ENCODE peak calls at places on chromosome 16, in ten cellular contexts. One of them, this sample, is unnamed. For H3K9me3 and H3K27me3, the result is how much of the 10 kb centered on the place peaks cover.

GRCh38 chr16:52812945-52813556 is 239.6 kb downstream of the CHD9NB start:
- DNase-seq in cardiac muscle cell: no peak
- DNase-seq in right cardiac atrium: no peak
- DNase-seq in Peyer's patch: no peak
- DNase-seq in left ventricle myocardium inferior: no peak
- DNase-seq in small intestine: no peak
- DNase-seq in colonic mucosa: no peak
- DNase-seq in transverse colon: no peak
- DNase-seq in lung: no peak
- DNase-seq in fibroblast of lung: peak
- DNase-seq in this sample: peak

GRCh38 chr16:7405166-7405565 is 72.5 kb downstream of the RBFOX1 start:
- DNase-seq in cardiac muscle cell: peak
- DNase-seq in right cardiac atrium: peak
- DNase-seq in Peyer's patch: no peak
- DNase-seq in left ventricle myocardium inferior: peak
- DNase-seq in small intestine: peak
- DNase-seq in colonic mucosa: no peak
- DNase-seq in transverse colon: no peak
- DNase-seq in lung: peak
- DNase-seq in fibroblast of lung: no peak
- DNase-seq in this sample: peak

GRCh38 chr16:878071-878784 is 77.7 kb upstream of the GNG13 start:
- DNase-seq in cardiac muscle cell: no peak
- DNase-seq in right cardiac atrium: peak
- DNase-seq in Peyer's patch: peak
- DNase-seq in left ventricle myocardium inferior: peak
- DNase-seq in small intestine: no peak
- DNase-seq in colonic mucosa: no peak
- DNase-seq in transverse colon: peak
- DNase-seq in lung: no peak
- DNase-seq in fibroblast of lung: no peak
- DNase-seq in this sample: no peak

GRCh38 chr16:5838071-5838470 is 740.5 kb upstream of the EEF2KMT start:
- DNase-seq in cardiac muscle cell: no peak
- DNase-seq in right cardiac atrium: no peak
- DNase-seq in Peyer's patch: no peak
- DNase-seq in left ventricle myocardium inferior: no peak
- DNase-seq in small intestine: no peak
- DNase-seq in colonic mucosa: no peak
- DNase-seq in transverse colon: no peak
- DNase-seq in lung: no peak
- DNase-seq in fibroblast of lung: no peak
- DNase-seq in this sample: no peak

GRCh38 chr16:23877107-23878070 is 41.6 kb downstream of the PRKCB start:
- DNase-seq in cardiac muscle cell: no peak
- DNase-seq in right cardiac atrium: no peak
- DNase-seq in Peyer's patch: no peak
- DNase-seq in left ventricle myocardium inferior: no peak
- DNase-seq in small intestine: no peak
- DNase-seq in colonic mucosa: no peak
- DNase-seq in transverse colon: no peak
- DNase-seq in lung: no peak
- DNase-seq in fibroblast of lung: no peak
- DNase-seq in this sample: no peak

GRCh38 chr16:59754854-59755253 is 1020.7 kb upstream of the GOT2 start:
- DNase-seq in cardiac muscle cell: no peak
- DNase-seq in right cardiac atrium: no peak
- DNase-seq in Peyer's patch: no peak
- DNase-seq in left ventricle myocardium inferior: no peak
- DNase-seq in small intestine: no peak
- DNase-seq in colonic mucosa: no peak
- DNase-seq in transverse colon: no peak
- DNase-seq in lung: no peak
- DNase-seq in fibroblast of lung: no peak
- DNase-seq in this sample: no peak

GRCh38 chr16:89952551-89952950 is 4.0 kb downstream of the DEF8 start:
- DNase-seq in cardiac muscle cell: no peak
- DNase-seq in right cardiac atrium: no peak
- DNase-seq in Peyer's patch: no peak
- DNase-seq in left ventricle myocardium inferior: no peak
- DNase-seq in small intestine: no peak
- DNase-seq in colonic mucosa: no peak
- DNase-seq in transverse colon: no peak
- DNase-seq in lung: no peak
- DNase-seq in fibroblast of lung: no peak
- DNase-seq in this sample: no peak

GRCh38 chr16:68453816-68454215 is 5.5 kb upstream of the SMPD3 start:
- DNase-seq in cardiac muscle cell: no peak
- DNase-seq in right cardiac atrium: no peak
- DNase-seq in Peyer's patch: no peak
- DNase-seq in left ventricle myocardium inferior: no peak
- DNase-seq in small intestine: no peak
- DNase-seq in colonic mucosa: no peak
- DNase-seq in transverse colon: no peak
- DNase-seq in lung: no peak
- DNase-seq in fibroblast of lung: no peak
- DNase-seq in this sample: no peak

GRCh38 chr16:49811630-49812334 is 44.1 kb downstream of the ZNF423 start:
- DNase-seq in cardiac muscle cell: peak
- DNase-seq in right cardiac atrium: peak
- DNase-seq in Peyer's patch: no peak
- DNase-seq in left ventricle myocardium inferior: no peak
- DNase-seq in small intestine: no peak
- DNase-seq in colonic mucosa: no peak
- DNase-seq in transverse colon: no peak
- DNase-seq in lung: no peak
- DNase-seq in fibroblast of lung: no peak
- DNase-seq in this sample: peak

GRCh38 chr16:74073471-74073870 is 223.1 kb upstream of the PSMD7 start:
- DNase-seq in cardiac muscle cell: no peak
- DNase-seq in right cardiac atrium: no peak
- DNase-seq in Peyer's patch: no peak
- DNase-seq in left ventricle myocardium inferior: no peak
- DNase-seq in small intestine: no peak
- DNase-seq in colonic mucosa: no peak
- DNase-seq in transverse colon: no peak
- DNase-seq in lung: no peak
- DNase-seq in fibroblast of lung: peak
- DNase-seq in this sample: peak

DNA sequence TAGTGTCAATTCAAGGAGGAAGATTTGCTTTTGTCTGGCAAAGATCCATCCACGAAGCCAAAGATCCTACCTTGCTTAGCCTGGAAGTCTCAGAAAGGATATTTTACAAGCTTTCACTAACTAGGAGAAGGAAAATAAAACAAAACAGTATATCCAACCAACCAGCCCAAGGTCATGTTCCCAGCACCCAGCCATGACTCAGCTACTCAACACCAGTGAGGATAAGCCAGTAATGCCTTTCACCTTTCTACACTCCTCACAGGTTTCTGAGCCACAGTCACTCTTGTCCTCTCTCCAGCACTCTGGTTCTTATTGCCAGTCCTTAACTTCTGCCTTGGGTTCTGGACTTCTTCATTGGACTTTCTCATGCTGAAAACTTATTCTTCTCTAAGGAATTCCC is 116.2 kb downstream of the CDH11 start:
- DNase-seq in cardiac muscle cell: no peak
- DNase-seq in right cardiac atrium: no peak
- DNase-seq in Peyer's patch: no peak
- DNase-seq in left ventricle myocardium inferior: no peak
- DNase-seq in small intestine: no peak
- DNase-seq in colonic mucosa: no peak
- DNase-seq in transverse colon: no peak
- DNase-seq in lung: no peak
- DNase-seq in fibroblast of lung: no peak
- DNase-seq in this sample: no peak
- H3K9me3 ChIP-seq in cardiac muscle cell: under half
- H3K9me3 ChIP-seq in right cardiac atrium: under half
- H3K9me3 ChIP-seq in Peyer's patch: under half
- H3K9me3 ChIP-seq in left ventricle myocardium inferior: under half
- H3K9me3 ChIP-seq in small intestine: under half
- H3K9me3 ChIP-seq in colonic mucosa: under half
- H3K9me3 ChIP-seq in transverse colon: under half
- H3K9me3 ChIP-seq in lung: under half
- H3K9me3 ChIP-seq in fibroblast of lung: under half
- H3K9me3 ChIP-seq in this sample: under half

DNA sequence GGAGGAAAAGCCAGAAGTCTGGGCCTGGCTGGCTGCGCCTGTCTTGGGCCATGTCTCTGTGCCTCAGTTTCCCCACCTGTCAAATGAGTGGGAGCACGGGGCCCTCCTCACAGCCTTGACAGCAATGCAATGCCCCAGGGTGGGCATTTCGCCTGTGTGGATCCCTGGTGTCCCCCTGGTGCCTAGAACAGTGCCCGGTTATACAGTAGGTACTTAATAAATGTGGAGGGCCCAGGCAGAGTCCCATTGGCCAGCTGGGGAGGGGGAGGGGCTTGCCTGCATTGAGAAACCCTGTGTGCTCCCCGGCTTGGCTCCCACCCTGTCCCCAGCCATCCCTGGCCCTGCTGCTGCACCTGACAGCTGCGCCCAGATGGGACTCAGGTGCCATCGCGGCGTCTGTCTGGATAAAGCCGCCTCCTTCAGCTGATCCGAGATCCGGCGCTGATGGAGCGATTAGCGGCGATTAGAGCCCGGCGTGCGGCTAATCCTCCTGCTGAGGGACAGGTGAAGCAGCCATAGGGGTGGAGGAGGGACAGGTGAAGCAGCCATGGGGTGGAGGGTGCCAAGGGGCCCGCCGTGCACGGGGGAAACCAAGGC is 12.4 kb downstream of the ZFPM1 start:
- DNase-seq in cardiac muscle cell: no peak
- DNase-seq in right cardiac atrium: no peak
- DNase-seq in Peyer's patch: no peak
- DNase-seq in left ventricle myocardium inferior: no peak
- DNase-seq in small intestine: no peak
- DNase-seq in colonic mucosa: no peak
- DNase-seq in transverse colon: no peak
- DNase-seq in lung: no peak
- DNase-seq in fibroblast of lung: no peak
- DNase-seq in this sample: no peak
- H3K4me3 ChIP-seq in cardiac muscle cell: no peak
- H3K4me3 ChIP-seq in right cardiac atrium: no peak
- H3K4me3 ChIP-seq in Peyer's patch: no peak
- H3K4me3 ChIP-seq in left ventricle myocardium inferior: no peak
- H3K4me3 ChIP-seq in small intestine: no peak
- H3K4me3 ChIP-seq in colonic mucosa: no peak
- H3K4me3 ChIP-seq in transverse colon: no peak
- H3K4me3 ChIP-seq in lung: no peak
- H3K4me3 ChIP-seq in fibroblast of lung: no peak
- H3K4me3 ChIP-seq in this sample: no peak

GRCh38 chr16:87585452-87586200 is 16.7 kb upstream of the JPH3 start:
- DNase-seq in cardiac muscle cell: no peak
- DNase-seq in right cardiac atrium: no peak
- DNase-seq in Peyer's patch: no peak
- DNase-seq in left ventricle myocardium inferior: no peak
- DNase-seq in small intestine: no peak
- DNase-seq in colonic mucosa: no peak
- DNase-seq in transverse colon: no peak
- DNase-seq in lung: no peak
- DNase-seq in fibroblast of lung: no peak
- DNase-seq in this sample: no peak

GRCh38 chr16:87586201-87586782 is 16.0 kb upstream of the JPH3 start:
- DNase-seq in cardiac muscle cell: no peak
- DNase-seq in right cardiac atrium: no peak
- DNase-seq in Peyer's patch: no peak
- DNase-seq in left ventricle myocardium inferior: no peak
- DNase-seq in small intestine: no peak
- DNase-seq in colonic mucosa: no peak
- DNase-seq in transverse colon: no peak
- DNase-seq in lung: no peak
- DNase-seq in fibroblast of lung: peak
- DNase-seq in this sample: no peak

GRCh38 chr16:87583453-87584131 is 18.7 kb upstream of the JPH3 start:
- DNase-seq in cardiac muscle cell: no peak
- DNase-seq in right cardiac atrium: no peak
- DNase-seq in Peyer's patch: no peak
- DNase-seq in left ventricle myocardium inferior: no peak
- DNase-seq in small intestine: no peak
- DNase-seq in colonic mucosa: no peak
- DNase-seq in transverse colon: no peak
- DNase-seq in lung: no peak
- DNase-seq in fibroblast of lung: peak
- DNase-seq in this sample: peak

GRCh38 chr16:87584271-87584670 is 18.0 kb upstream of the JPH3 start:
- DNase-seq in cardiac muscle cell: no peak
- DNase-seq in right cardiac atrium: no peak
- DNase-seq in Peyer's patch: no peak
- DNase-seq in left ventricle myocardium inferior: no peak
- DNase-seq in small intestine: no peak
- DNase-seq in colonic mucosa: no peak
- DNase-seq in transverse colon: no peak
- DNase-seq in lung: no peak
- DNase-seq in fibroblast of lung: peak
- DNase-seq in this sample: peak

DNA sequence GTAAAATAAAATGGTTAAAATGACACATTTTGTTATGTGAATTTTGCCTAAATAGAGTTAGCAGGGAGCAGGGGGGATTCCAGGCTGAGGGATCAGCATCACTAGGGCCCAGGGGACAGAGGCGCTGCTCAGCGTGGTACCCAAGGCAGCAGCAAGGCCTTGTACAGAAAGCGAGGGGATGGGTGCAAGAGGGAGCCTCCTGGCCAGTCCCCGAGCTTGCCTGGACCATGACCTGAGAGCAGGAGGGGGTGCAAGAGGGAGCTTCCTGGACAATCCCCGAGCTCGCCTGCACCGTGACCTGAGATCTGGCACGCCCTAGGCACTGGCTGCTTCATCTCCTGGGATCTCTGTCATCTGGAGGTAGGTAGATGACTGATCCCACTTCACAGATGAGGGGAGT is 17.3 kb upstream of the JPH3 start:
- DNase-seq in cardiac muscle cell: no peak
- DNase-seq in right cardiac atrium: no peak
- DNase-seq in Peyer's patch: no peak
- DNase-seq in left ventricle myocardium inferior: no peak
- DNase-seq in small intestine: no peak
- DNase-seq in colonic mucosa: no peak
- DNase-seq in transverse colon: no peak
- DNase-seq in lung: no peak
- DNase-seq in fibroblast of lung: no peak
- DNase-seq in this sample: no peak
- H3K27me3 ChIP-seq in cardiac muscle cell: under half
- H3K27me3 ChIP-seq in right cardiac atrium: under half
- H3K27me3 ChIP-seq in Peyer's patch: under half
- H3K27me3 ChIP-seq in left ventricle myocardium inferior: half or more
- H3K27me3 ChIP-seq in small intestine: under half
- H3K27me3 ChIP-seq in colonic mucosa: under half
- H3K27me3 ChIP-seq in transverse colon: half or more
- H3K27me3 ChIP-seq in lung: under half
- H3K27me3 ChIP-seq in fibroblast of lung: under half
- H3K27me3 ChIP-seq in this sample: under half

DNA sequence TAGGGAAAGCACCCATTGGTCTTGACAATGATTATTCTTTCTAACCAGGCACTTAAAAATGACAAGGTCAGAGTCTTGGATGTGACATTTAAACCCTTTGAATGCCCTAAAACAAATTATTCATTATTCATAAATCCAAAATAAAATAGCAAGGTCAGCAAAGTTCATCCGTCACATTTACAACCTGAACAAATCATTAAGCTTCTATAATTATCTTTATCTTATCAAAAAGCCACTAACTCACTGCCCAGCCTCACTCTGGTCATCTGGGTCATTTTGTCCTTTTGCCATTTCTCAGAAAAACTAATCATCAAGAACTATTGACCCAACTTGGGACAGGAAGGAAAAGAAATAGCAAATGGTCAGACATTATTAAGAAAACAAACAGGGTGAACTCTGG is 507.3 kb upstream of the CDH8 start:
- DNase-seq in cardiac muscle cell: no peak
- DNase-seq in right cardiac atrium: no peak
- DNase-seq in Peyer's patch: no peak
- DNase-seq in left ventricle myocardium inferior: no peak
- DNase-seq in small intestine: no peak
- DNase-seq in colonic mucosa: no peak
- DNase-seq in transverse colon: no peak
- DNase-seq in lung: no peak
- DNase-seq in fibroblast of lung: no peak
- DNase-seq in this sample: no peak
- H3K9me3 ChIP-seq in cardiac muscle cell: under half
- H3K9me3 ChIP-seq in right cardiac atrium: under half
- H3K9me3 ChIP-seq in Peyer's patch: under half
- H3K9me3 ChIP-seq in left ventricle myocardium inferior: under half
- H3K9me3 ChIP-seq in small intestine: under half
- H3K9me3 ChIP-seq in colonic mucosa: under half
- H3K9me3 ChIP-seq in transverse colon: under half
- H3K9me3 ChIP-seq in lung: under half
- H3K9me3 ChIP-seq in fibroblast of lung: under half
- H3K9me3 ChIP-seq in this sample: under half